ENCODE peak calls at places on chromosomes 7 and 10, in five cellular contexts. B, R, E, W and G are unnamed samples.
A peak's percentile ranks its signal among the peaks of the same experiment; 100 is the strongest.

GRCh38 chr7:121941836-121942235 is 68.9 kb downstream of the PTPRZ1 start:
- DNase-seq in B (no peak), R (no peak), E (no peak), W (no peak), G (no peak)

GRCh38 chr10:44801383-44802327 is 109.5 kb upstream of the TMEM72 start:
- DNase-seq in B (peak; percentile 85), R (no peak), E (peak; percentile 96), W (no peak), G (peak; percentile 78)

GRCh38 chr7:120898710-120899499 is 41.0 kb upstream of the TSPAN12 start:
- DNase-seq in B (peak; percentile 54), R (no peak), E (no peak), W (no peak), G (no peak)

GRCh38 chr7:34320926-34321609 is 336.9 kb upstream of the NPSR1 start:
- DNase-seq in B (peak; percentile 90), R (peak; percentile 59), E (peak; percentile 83), W (no peak), G (peak; percentile 81)

GRCh38 chr7:29282819-29283414 is 88.3 kb downstream of the CHN2 start:
- DNase-seq in B (no peak), R (no peak), E (no peak), W (no peak), G (no peak)

GRCh38 chr10:53899463-53899862 is 901.6 kb downstream of the PCDH15 start:
- DNase-seq in B (no peak), R (no peak), E (no peak), W (no peak), G (no peak)

GRCh38 chr10:85922363-85923129 is 444.0 kb downstream of the GRID1 start:
- DNase-seq in B (no peak), R (no peak), E (no peak), W (no peak), G (no peak)

GRCh38 chr10:99689461-99689860 is 30.2 kb downstream of the ENTPD7 start:
- DNase-seq in B (no peak), R (no peak), E (no peak), W (no peak), G (no peak)

GRCh38 chr10:71766717-71767419 is 6.5 kb downstream of the VSIR start:
- DNase-seq in B (peak; percentile 96), R (no peak), E (peak; percentile 90), W (no peak), G (peak; percentile 89)

GRCh38 chr7:33792547-33793105 is 112.7 kb upstream of the BMPER start:
- DNase-seq in B (no peak), R (no peak), E (no peak), W (no peak), G (no peak)

GRCh38 chr10:1643161-1643910 is 94.0 kb downstream of the ADARB2 start:
- DNase-seq in B (peak; percentile 26), R (peak; percentile 65), E (no peak), W (no peak), G (peak; percentile 21)

GRCh38 chr7:84384417-84384816 is 189.8 kb upstream of the SEMA3A start:
- DNase-seq in B (no peak), R (no peak), E (no peak), W (no peak), G (no peak)

GRCh38 chr10:17077251-17077904 is 52.2 kb downstream of the CUBN start:
- DNase-seq in B (no peak), R (no peak), E (no peak), W (no peak), G (no peak)

GRCh38 chr10:49330127-49330665 is 31.2 kb downstream of the C10orf71 start:
- DNase-seq in B (no peak), R (no peak), E (no peak), W (no peak), G (no peak)

GRCh38 chr7:122306320-122307227 is 2.0 kb upstream of the FEZF1 start:
- DNase-seq in B (no peak), R (no peak), E (no peak), W (no peak), G (no peak)

GRCh38 chr7:160958-161725 is 31.2 kb upstream of the FAM20C start:
- DNase-seq in B (no peak), R (no peak), E (no peak), W (no peak), G (no peak)

GRCh38 chr10:122954731-122955050 is 664 bp upstream of the C10orf88 start:
- DNase-seq in B (no peak), R (no peak), E (no peak), W (no peak), G (no peak)

GRCh38 chr7:33130184-33130583 is 820 bp downstream of the BBS9 start:
- DNase-seq in B (no peak), R (no peak), E (no peak), W (no peak), G (no peak)

GRCh38 chr10:20957744-20958143 is 60.6 kb upstream of the NEBL start:
- DNase-seq in B (no peak), R (no peak), E (no peak), W (no peak), G (no peak)

GRCh38 chr10:24824124-24824523 is 100.4 kb upstream of the ARHGAP21 start:
- DNase-seq in B (no peak), R (no peak), E (no peak), W (no peak), G (no peak)

GRCh38 chr10:91416339-91416868 is 6.3 kb downstream of the HECTD2 start:
- DNase-seq in B (no peak), R (no peak), E (no peak), W (no peak), G (no peak)

GRCh38 chr10:34697366-34698247 is 117.5 kb downstream of the PARD3 start:
- DNase-seq in B (no peak), R (no peak), E (no peak), W (no peak), G (no peak)

GRCh38 chr7:28272461-28272877 is 91.9 kb upstream of the JAZF1 start:
- DNase-seq in B (peak; percentile 5), R (no peak), E (peak; percentile 24), W (peak; percentile 6), G (no peak)

GRCh38 chr7:135597926-135598305 is 40.2 kb downstream of the NUP205 start:
- DNase-seq in B (no peak), R (no peak), E (no peak), W (no peak), G (no peak)